ENCODE peak calls at places on chromosomes 11 and 22, in nine cellular contexts. H, P, F, R, W, V, U, O and Z are unnamed samples.

GRCh38 chr11:131696584-131697120 is 326.2 kb downstream of the NTM start:
- DNase-seq in V (no peak), R (no peak), F (no peak), W (no peak), U (no peak), P (peak), H (no peak), O (no peak), Z (no peak)

GRCh38 chr11:45802531-45803317 is 2.2 kb upstream of the SLC35C1 start:
- DNase-seq in V (no peak), O (no peak), H (peak), W (no peak), F (no peak), U (no peak), R (peak), P (no peak), Z (no peak)

GRCh38 chr11:80024119-80024518 is 583.3 kb upstream of the TENM4 start:
- DNase-seq in R (no peak), F (no peak), O (no peak), V (no peak), H (no peak), W (no peak), P (no peak), U (no peak), Z (no peak)

GRCh38 chr11:46315783-46316563 is 31.3 kb upstream of the DGKZ start:
- DNase-seq in P (no peak), F (no peak), W (no peak), H (no peak), U (no peak), V (peak), O (no peak), R (peak), Z (peak)

GRCh38 chr11:10807629-10808552 is 835 bp downstream of the EIF4G2 start:
- DNase-seq in F (peak), W (peak), H (peak), V (peak), R (peak), P (no peak), O (no peak), U (peak), Z (peak)

GRCh38 chr22:30866216-30866615 is 102.4 kb downstream of the MORC2 start:
- DNase-seq in U (no peak), R (no peak), H (peak), P (no peak), V (no peak), W (no peak), O (no peak), F (no peak), Z (no peak)

GRCh38 chr11:101567086-101567485 is 16.7 kb downstream of the TRPC6 start:
- DNase-seq in R (no peak), W (no peak), V (no peak), P (no peak), O (no peak), U (no peak), F (no peak), H (no peak), Z (no peak)

GRCh38 chr11:28649922-28650321 is 541.7 kb downstream of the METTL15 start:
- DNase-seq in F (no peak), P (no peak), H (no peak), R (no peak), O (no peak), V (no peak), U (no peak), W (no peak), Z (no peak)

GRCh38 chr11:8342821-8343681 is 79.4 kb upstream of the LMO1 start:
- DNase-seq in W (no peak), O (no peak), U (no peak), H (no peak), P (no peak), F (no peak), R (no peak), V (no peak), Z (no peak)

GRCh38 chr11:109856958-109857357 is 236.2 kb upstream of the ZC3H12C start:
- DNase-seq in P (no peak), F (no peak), R (no peak), O (no peak), U (no peak), V (peak), W (no peak), H (no peak), Z (no peak)

GRCh38 chr11:15665368-15665871 is 550.7 kb downstream of the INSC start:
- DNase-seq in U (no peak), P (no peak), W (peak), H (no peak), O (no peak), F (no peak), R (no peak), V (peak), Z (no peak)

GRCh38 chr11:11849127-11849746 is 7.5 kb downstream of the USP47 start:
- DNase-seq in P (no peak), U (peak), O (peak), F (no peak), R (peak), W (peak), V (peak), H (no peak), Z (peak)

GRCh38 chr11:111934301-111934700 is 2.8 kb upstream of the DIXDC1 start:
- DNase-seq in U (no peak), W (no peak), O (no peak), R (no peak), V (no peak), P (no peak), H (no peak), F (no peak), Z (no peak)

GRCh38 chr11:111937859-111938258 is 716 bp downstream of the DIXDC1 start:
- DNase-seq in U (peak), P (no peak), H (no peak), F (no peak), R (no peak), V (no peak), O (no peak), W (no peak), Z (no peak)

GRCh38 chr11:111937461-111937769 is 272 bp downstream of the DIXDC1 start:
- DNase-seq in W (no peak), O (no peak), H (no peak), V (no peak), U (no peak), R (no peak), P (no peak), F (no peak), Z (no peak)

GRCh38 chr11:111935331-111936044 is 1.7 kb upstream of the DIXDC1 start:
- DNase-seq in H (no peak), V (peak), O (no peak), W (no peak), P (no peak), F (no peak), R (no peak), U (peak), Z (peak)

GRCh38 chr11:111936045-111936400 is 1.1 kb upstream of the DIXDC1 start:
- DNase-seq in H (no peak), P (no peak), V (no peak), O (no peak), R (no peak), U (no peak), W (no peak), F (no peak), Z (no peak)
- TF ChIP-seq POLR2A in H (no peak), P (no peak), V (no peak), O (no peak), R (no peak), U (no peak), W (no peak), F (no peak), Z (no peak)

DNA sequence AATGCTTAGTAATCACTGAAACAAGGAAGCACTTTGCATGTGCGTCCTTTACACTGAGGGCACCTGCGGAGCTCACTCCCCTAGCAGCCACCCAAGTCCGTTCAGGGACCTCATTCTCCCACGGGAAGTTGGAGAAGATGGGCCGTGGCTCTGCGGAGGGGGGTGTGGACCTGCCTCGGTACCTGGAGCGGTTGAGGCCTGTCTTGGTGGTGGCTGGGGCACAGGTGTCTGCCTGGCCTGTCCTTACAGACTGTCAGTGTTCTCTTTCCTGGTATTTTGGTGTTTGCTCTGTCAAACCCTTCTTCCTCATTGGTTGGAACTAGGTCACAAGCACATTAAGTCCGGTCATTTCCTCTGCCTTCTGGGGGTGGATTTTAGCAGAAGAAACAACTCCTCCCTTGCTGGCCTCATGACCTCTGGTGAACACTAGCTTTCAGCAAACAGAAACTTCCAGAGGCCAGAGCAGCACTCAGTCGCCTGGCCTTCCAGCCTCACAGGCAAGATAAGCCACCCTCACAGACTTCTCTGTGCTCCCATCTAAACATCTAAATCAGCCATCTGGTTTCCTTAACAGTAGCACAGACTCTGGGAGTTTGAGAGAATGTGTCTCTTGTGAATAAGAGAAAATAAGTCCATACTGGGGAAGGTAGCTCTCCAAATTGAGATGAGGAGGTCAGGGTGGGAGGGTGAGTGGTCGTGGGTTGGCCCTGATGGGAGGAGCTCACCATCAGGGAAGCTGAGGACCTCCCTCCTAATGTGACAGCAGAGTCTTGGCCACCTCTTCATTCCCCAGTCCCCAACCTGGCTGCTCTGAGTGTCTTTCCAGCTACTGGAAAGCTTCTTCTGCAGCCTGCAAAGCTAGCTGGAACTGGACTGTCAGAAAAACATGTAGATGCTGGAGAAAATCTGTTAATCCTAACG is 8.6 kb downstream of the SNAP29 start:
- DNase-seq in V (peak), P (peak), F (no peak), H (no peak), O (no peak), W (peak), R (peak), U (peak), Z (peak)
- TF ChIP-seq POLR2A in V (no peak), P (no peak), F (peak), H (no peak), O (no peak), W (peak), R (no peak), U (no peak), Z (peak)

DNA sequence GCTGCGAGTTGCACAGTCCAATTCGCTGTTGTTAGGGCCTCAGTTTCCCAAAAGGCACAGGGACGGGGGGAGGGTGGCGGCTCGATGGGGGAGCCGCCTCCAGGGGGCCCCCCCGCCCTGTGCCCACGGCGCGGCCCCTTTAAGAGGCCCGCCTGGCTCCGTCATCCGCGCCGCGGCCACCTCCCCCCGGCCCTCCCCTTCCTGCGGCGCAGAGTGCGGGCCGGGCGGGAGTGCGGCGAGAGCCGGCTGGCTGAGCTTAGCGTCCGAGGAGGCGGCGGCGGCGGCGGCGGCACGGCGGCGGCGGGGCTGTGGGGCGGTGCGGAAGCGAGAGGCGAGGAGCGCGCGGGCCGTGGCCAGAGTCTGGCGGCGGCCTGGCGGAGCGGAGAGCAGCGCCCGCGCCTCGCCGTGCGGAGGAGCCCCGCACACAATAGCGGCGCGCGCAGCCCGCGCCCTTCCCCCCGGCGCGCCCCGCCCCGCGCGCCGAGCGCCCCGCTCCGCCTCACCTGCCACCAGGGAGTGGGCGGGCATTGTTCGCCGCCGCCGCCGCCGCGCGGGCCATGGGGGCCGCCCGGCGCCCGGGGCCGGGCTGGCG is at the start of gene BCR:
- DNase-seq in W (peak), H (peak), P (no peak), O (peak), U (peak), R (peak), F (no peak), V (peak), Z (peak)
- TF ChIP-seq POLR2A in W (no peak), H (no peak), P (no peak), O (peak), U (no peak), R (no peak), F (peak), V (no peak), Z (no peak)

DNA sequence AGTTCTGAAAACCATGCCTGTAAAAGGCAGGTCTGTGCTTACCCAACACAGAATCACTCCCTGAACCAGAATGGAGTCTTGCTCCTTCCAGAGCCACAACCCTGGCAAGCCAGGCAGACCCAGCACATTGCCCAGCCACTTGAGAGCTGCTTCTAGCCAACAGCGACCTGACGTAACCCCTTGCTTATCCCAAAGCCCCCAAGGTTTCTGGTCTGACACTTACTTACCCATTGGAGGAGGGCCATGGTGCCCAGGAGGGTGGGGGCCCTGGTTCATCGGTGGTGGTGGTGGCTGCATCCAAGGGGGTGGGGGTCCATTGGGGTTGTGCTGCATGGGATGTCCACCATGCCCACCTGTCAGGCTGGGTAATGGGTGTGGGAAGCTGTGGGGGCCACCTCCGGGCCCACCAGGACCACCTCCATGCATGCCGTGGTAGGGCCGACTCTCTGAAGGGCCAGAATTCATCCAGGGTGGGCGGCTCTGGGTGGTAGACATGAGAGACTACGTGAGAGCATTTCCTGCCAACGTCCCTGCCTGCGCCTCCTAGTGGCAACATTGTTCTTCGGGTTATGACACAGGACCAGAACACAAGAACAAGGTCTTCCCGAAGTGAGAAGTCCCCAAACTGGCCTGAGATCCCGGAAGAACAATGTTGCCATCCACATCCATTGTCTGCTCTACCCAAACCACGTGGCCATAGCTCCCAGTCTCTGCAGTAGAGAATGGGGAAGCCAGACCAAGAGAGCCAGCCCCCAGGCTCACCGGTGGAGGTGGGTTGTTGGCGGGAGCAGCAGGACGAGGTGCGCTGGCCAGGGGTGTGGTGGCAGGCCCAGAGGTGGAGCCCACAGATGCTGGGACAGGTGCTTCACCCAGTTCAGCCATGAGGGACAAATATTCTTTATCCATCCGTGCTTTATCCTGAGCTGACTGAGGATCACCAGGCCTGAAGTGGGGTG is 7.8 kb upstream of the PYGM start:
- DNase-seq in O (peak), W (peak), R (peak), V (peak), H (peak), U (peak), F (no peak), P (no peak), Z (peak)
- TF ChIP-seq POLR2A in O (no peak), W (no peak), R (no peak), V (no peak), H (no peak), U (peak), F (no peak), P (no peak), Z (no peak)

DNA sequence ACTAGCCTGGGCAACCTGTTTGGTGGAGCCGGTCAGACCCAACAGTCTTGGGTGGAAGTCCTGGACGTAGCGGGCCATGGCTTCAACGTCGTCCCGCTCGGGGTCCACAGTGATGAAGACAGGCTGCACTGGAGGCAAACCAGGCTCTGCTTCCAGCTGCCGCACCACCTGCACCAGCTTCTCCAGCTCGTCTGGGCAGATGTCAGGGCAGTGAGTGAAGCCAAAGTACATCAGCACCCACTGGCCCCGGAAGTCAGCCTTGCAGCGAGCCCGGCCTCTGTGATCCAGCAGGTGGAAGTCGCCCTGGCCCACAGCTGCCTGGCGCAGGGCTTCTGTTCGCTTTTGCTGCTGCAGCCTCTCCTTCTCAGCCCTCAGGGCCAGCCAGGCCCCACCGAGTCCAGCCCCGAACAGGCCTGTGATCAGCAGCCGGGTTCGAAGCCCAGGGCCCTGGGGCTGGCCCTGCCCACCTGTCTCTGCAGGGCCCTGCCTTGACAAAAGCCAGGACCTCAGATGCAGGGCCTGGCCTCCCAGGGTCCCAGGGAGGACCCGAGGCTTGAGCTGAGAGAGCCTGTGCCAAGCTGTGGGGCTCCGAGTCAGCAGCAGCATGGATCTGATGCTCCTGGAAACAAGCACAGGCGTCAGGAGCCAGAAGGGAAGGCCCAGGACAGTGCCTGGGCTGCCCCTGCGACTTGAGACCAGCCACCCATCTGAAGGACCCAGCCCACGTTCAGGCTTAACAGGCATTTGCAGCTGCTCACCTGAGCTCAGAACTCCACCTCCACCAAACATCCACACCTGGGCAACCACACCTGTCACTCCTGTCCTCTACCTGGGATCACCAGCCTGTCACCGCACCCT is 1.4 kb downstream of the SCO2 start:
- DNase-seq in R (no peak), W (peak), O (no peak), V (no peak), H (no peak), U (no peak), F (no peak), P (no peak), Z (no peak)
- TF ChIP-seq POLR2A in R (no peak), W (no peak), O (no peak), V (no peak), H (no peak), U (no peak), F (no peak), P (no peak), Z (no peak)

GRCh38 chr11:75582935-75583709 is 21.1 kb downstream of the SERPINH1 start:
- DNase-seq in O (no peak), R (peak), W (peak), F (no peak), H (peak), U (peak), V (peak), P (no peak), Z (peak)
- TF ChIP-seq POLR2A in O (no peak), R (no peak), W (no peak), F (peak), H (no peak), U (peak), V (peak), P (no peak), Z (peak)

GRCh38 chr11:61752117-61752924 is at the start of gene MYRF:
- DNase-seq in R (peak), V (peak), P (no peak), H (peak), O (no peak), U (peak), W (peak), F (no peak), Z (peak)
- TF ChIP-seq POLR2A in R (no peak), V (no peak), P (no peak), H (no peak), O (no peak), U (no peak), W (no peak), F (no peak), Z (no peak)